ENCODE peak calls at places on chromosomes 5 and 9, in four cellular contexts. L is pancreas, V is right atrium auricular region, E is AG04450. G is an unnamed sample.

GRCh38 chr9:21813575-21814473 is 11.4 kb downstream of the MTAP start:
- DNase-seq in E (peak; percentile 68), L (peak; percentile 61), V (peak; percentile 76), G (peak; percentile 74)

GRCh38 chr9:35385042-35385441 is 104.9 kb upstream of the RUSC2 start:
- DNase-seq in L (no peak), E (peak; percentile 37), V (no peak), G (peak; percentile 66)

GRCh38 chr5:109950634-109951033 is 260.9 kb downstream of the MAN2A1 start:
- DNase-seq in E (no peak), L (no peak), V (no peak), G (no peak)

GRCh38 chr5:129917224-129917623 is 13.0 kb downstream of the CHSY3 start:
- DNase-seq in V (no peak), E (no peak), L (no peak), G (no peak)

GRCh38 chr9:91817493-91818225 is 132.4 kb downstream of the ROR2 start:
- DNase-seq in E (peak; percentile 91), V (no peak), L (no peak), G (peak; percentile 54)

GRCh38 chr9:85264695-85265094 is 477.1 kb downstream of the AGTPBP1 start:
- DNase-seq in V (no peak), L (no peak), E (no peak), G (no peak)

GRCh38 chr5:134561871-134562296 is 36.4 kb downstream of the JADE2 start:
- DNase-seq in E (no peak), V (no peak), L (no peak), G (peak; percentile 44)

GRCh38 chr5:81268797-81269196 is 32.6 kb upstream of the ZCCHC9 start:
- DNase-seq in E (peak; percentile 49), L (no peak), V (no peak), G (peak; percentile 86)

GRCh38 chr5:34656700-34657549 is 797 bp downstream of the RAI14 start:
- DNase-seq in L (peak; percentile 33), V (no peak), E (no peak), G (no peak)

GRCh38 chr5:17213938-17214337 is 3.5 kb upstream of the BASP1 start:
- DNase-seq in V (no peak), L (no peak), E (no peak), G (no peak)

GRCh38 chr9:7799934-7800285 is 332 bp upstream of the DMAC1 start:
- DNase-seq in L (no peak), V (no peak), E (no peak), G (no peak)

GRCh38 chr5:6905883-6906282 is 192.7 kb downstream of the TENT4A start:
- DNase-seq in V (peak; percentile 73), E (no peak), L (no peak), G (no peak)

GRCh38 chr9:72843525-72844439 is 109.1 kb downstream of the ALDH1A1 start:
- DNase-seq in E (no peak), V (no peak), L (no peak), G (no peak)

GRCh38 chr5:150239099-150239793 is 49.4 kb downstream of the SLC6A7 start:
- DNase-seq in V (no peak), L (no peak), E (no peak), G (no peak)

GRCh38 chr5:74622122-74622521 is 18.4 kb downstream of the ENC1 start:
- DNase-seq in V (no peak), E (no peak), L (no peak), G (no peak)

GRCh38 chr5:63555874-63556273 is 406.4 kb downstream of the HTR1A start:
- DNase-seq in V (no peak), E (no peak), L (no peak), G (no peak)

GRCh38 chr5:134007581-134008256 is 2.9 kb upstream of the VDAC1 start:
- DNase-seq in V (no peak), L (no peak), E (no peak), G (no peak)

GRCh38 chr5:10418654-10419345 is 22.9 kb upstream of the ROPN1L start:
- DNase-seq in V (no peak), E (no peak), L (no peak), G (no peak)

GRCh38 chr5:87949665-87950640 is 318.7 kb downstream of the TMEM161B start:
- DNase-seq in E (no peak), L (no peak), V (no peak), G (no peak)

GRCh38 chr9:133600747-133601146 is 8.4 kb downstream of the FAM163B start:
- DNase-seq in E (no peak), V (no peak), L (no peak), G (no peak)

GRCh38 chr5:68272289-68272688 is 56.7 kb downstream of the PIK3R1 start:
- DNase-seq in V (no peak), L (no peak), E (no peak), G (no peak)

GRCh38 chr5:42555797-42556196 is 132.6 kb downstream of the GHR start:
- DNase-seq in V (no peak), E (no peak), L (no peak), G (no peak)

GRCh38 chr5:17189381-17190036 is 27.9 kb upstream of the BASP1 start:
- DNase-seq in L (peak; percentile 72), E (peak; percentile 58), V (peak; percentile 86), G (peak; percentile 67)

GRCh38 chr5:124797665-124798087 is 51.2 kb upstream of the ZNF608 start:
- DNase-seq in V (peak; percentile 66), L (no peak), E (no peak), G (no peak)

GRCh38 chr5:33167541-33167940 is 273.2 kb upstream of the TARS1 start:
- DNase-seq in E (no peak), L (no peak), V (no peak), G (no peak)

DNA sequence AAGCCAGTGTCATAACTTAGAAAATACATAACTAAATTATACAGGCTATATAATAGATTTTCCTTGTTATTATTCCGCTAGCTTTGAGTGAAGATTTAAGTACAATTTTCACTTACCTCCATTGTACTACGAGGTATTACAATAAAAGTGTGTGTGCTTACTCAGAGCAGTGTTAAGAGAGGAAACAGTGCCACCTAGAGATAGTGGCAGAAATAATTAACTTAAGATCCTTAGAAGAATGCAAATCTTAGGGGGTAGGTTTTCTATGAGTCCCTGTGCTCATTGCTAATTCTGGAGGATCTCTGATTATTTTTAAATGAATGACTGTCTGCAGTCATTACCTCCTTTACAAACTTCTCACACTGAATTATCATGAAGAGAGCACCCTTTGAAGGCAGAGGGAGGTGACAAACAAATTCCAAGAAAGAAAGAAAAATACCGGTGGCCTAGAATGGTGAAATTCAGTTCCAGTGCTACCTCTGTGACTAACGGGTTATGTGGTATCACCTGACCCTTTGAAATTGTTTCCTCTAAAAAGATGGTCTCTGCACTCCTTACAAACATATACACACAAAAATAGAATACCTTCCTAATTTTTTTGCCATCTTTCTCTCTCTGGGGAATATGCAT is 379.8 kb downstream of the TRIM36 start:
- DNase-seq in E (no peak), L (no peak), V (no peak), G (peak; percentile 6)
- TF ChIP-seq CTCF in E (no peak), L (peak; percentile 38), V (no peak), G (peak; percentile 67)

DNA sequence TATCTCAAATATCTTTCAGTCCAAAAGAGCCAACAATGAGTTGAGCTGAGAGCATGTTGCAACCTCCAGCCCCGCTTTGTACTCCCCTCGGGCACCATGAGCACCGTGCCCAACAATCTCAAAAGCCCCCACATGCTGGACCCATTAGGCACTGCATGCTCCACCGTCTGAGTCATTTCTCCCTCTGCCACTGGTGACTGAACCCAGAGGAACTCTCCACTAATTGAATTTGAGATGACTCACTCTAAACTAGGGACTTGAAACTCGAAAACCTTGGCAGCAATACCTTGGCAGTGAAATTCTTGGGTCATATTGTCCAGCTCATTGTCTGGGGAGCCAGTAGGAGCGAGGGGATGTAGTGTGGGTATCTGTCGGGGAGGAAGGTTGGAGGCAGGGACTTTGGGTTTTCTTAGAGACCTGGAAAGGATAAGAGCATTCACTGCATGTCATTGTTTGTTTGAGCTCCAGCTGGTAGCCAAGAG is 49.9 kb upstream of the SLIT3 start:
- DNase-seq in L (no peak), V (peak; percentile 77), E (peak; percentile 69), G (peak; percentile 99)
- TF ChIP-seq CTCF in L (no peak), V (no peak), E (no peak), G (peak; percentile 31)

GRCh38 chr5:60295423-60295822 is 401.9 kb upstream of the PDE4D start:
- DNase-seq in V (no peak), L (peak; percentile 19), E (no peak), G (peak; percentile 13)
- TF ChIP-seq CTCF in V (no peak), L (peak; percentile 23), E (peak; percentile 21), G (peak; percentile 67)

GRCh38 chr5:15993934-15994333 is 185.7 kb downstream of the MARCHF11 start:
- DNase-seq in V (no peak), L (no peak), E (no peak), G (peak; percentile 11)
- TF ChIP-seq CTCF in V (no peak), L (no peak), E (peak; percentile 65), G (peak; percentile 70)

G was measured in HFFc6.